ENCODE peak calls at places on chromosomes 2 and 18, in six cellular contexts. W is AG09319, K is A549, V is ovary, O is adipocyte, U is SHP77 treated with DMSO at 0.1 percent for 48 hours. B is an unnamed sample.

GRCh38 chr2:189982777-189983394 is 79.6 kb downstream of the MSTN start:
- DNase-seq in V (no peak), W (no peak), K (peak; percentile 8), U (no peak), O (no peak), B (no peak)

GRCh38 chr18:58915006-58915799 is 50.5 kb downstream of the ZNF532 start:
- DNase-seq in V (no peak), K (peak; percentile 18), U (no peak), W (no peak), O (no peak), B (no peak)

GRCh38 chr2:190529486-190530104 is 4.9 kb downstream of the NEMP2 start:
- DNase-seq in U (no peak), V (no peak), W (no peak), O (no peak), K (no peak), B (no peak)

GRCh38 chr18:75880913-75881504 is 453.5 kb upstream of the SMIM21 start:
- DNase-seq in O (no peak), K (no peak), U (no peak), W (no peak), V (no peak), B (no peak)

GRCh38 chr2:64336171-64336570 is 117.8 kb upstream of the LGALSL start:
- DNase-seq in K (no peak), O (no peak), W (no peak), V (no peak), U (no peak), B (no peak)

GRCh38 chr18:72235422-72235821 is 308.7 kb downstream of the CBLN2 start:
- DNase-seq in O (no peak), W (no peak), U (peak; percentile 37), V (no peak), K (peak; percentile 1), B (no peak)

GRCh38 chr2:198448803-198449202 is 644.4 kb downstream of the PLCL1 start:
- DNase-seq in W (no peak), K (no peak), V (no peak), U (no peak), O (no peak), B (no peak)

GRCh38 chr2:142395294-142395693 is 264.5 kb upstream of the LRP1B start:
- DNase-seq in W (no peak), U (no peak), V (no peak), O (peak; percentile 1), K (no peak), B (no peak)

GRCh38 chr2:177393381-177393780 is 808 bp downstream of the AGPS start:
- DNase-seq in O (peak; percentile 21), V (no peak), W (no peak), U (no peak), K (no peak), B (no peak)

GRCh38 chr2:634670-635395 is 42.4 kb downstream of the TMEM18 start:
- DNase-seq in V (no peak), W (no peak), O (no peak), U (no peak), K (no peak), B (no peak)

GRCh38 chr2:135960598-135961551 is 24.6 kb downstream of the DARS1 start:
- DNase-seq in O (peak; percentile 41), K (no peak), U (no peak), W (no peak), V (no peak), B (no peak)

GRCh38 chr2:230660294-230661060 is 52.2 kb upstream of the CAB39 start:
- DNase-seq in V (no peak), W (no peak), U (no peak), K (no peak), O (peak; percentile 27), B (no peak)

GRCh38 chr2:37180640-37181039 is 7.8 kb downstream of the SULT6B1 start:
- DNase-seq in W (no peak), O (no peak), K (no peak), U (no peak), V (no peak), B (no peak)

GRCh38 chr2:54629914-54630609 is 93.4 kb upstream of the EML6 start:
- DNase-seq in W (no peak), O (no peak), V (no peak), K (peak; percentile 69), U (no peak), B (no peak)

GRCh38 chr2:130391872-130392670 is 36.2 kb downstream of the PTPN18 start:
- DNase-seq in O (peak; percentile 77), W (no peak), U (peak; percentile 59), K (no peak), V (no peak), B (peak; percentile 27)

GRCh38 chr2:232874677-232875223 is 4.7 kb downstream of the SNORC start:
- DNase-seq in K (no peak), W (no peak), V (no peak), U (no peak), O (no peak), B (no peak)

GRCh38 chr18:59783138-59783537 is 85.9 kb upstream of the CCBE1 start:
- DNase-seq in U (peak; percentile 15), O (peak; percentile 79), W (no peak), V (no peak), K (peak; percentile 27), B (no peak)

GRCh38 chr2:121155502-121156056 is 129.4 kb downstream of the TFCP2L1 start:
- DNase-seq in K (no peak), U (no peak), W (no peak), V (no peak), O (no peak), B (no peak)

GRCh38 chr2:82641781-82642180 is 1817.3 kb downstream of the SUCLG1 start:
- DNase-seq in O (no peak), K (no peak), U (no peak), V (no peak), W (no peak), B (no peak)

GRCh38 chr2:234341332-234341985 is 155.4 kb downstream of the ARL4C start:
- DNase-seq in U (no peak), K (no peak), V (no peak), O (peak; percentile 24), W (no peak), B (no peak)

GRCh38 chr2:233919938-233920337 is 2.8 kb downstream of the TRPM8 start:
- DNase-seq in U (no peak), V (no peak), K (no peak), W (no peak), O (peak; percentile 25), B (no peak)

GRCh38 chr2:61969376-61969775 is 63.9 kb downstream of the COMMD1 start:
- DNase-seq in O (no peak), V (no peak), W (no peak), U (no peak), K (no peak), B (no peak)

GRCh38 chr2:136255648-136256461 is 137.9 kb upstream of the CXCR4 start:
- DNase-seq in W (no peak), U (no peak), O (no peak), V (no peak), K (no peak), B (no peak)

GRCh38 chr2:102033028-102033749 is 41.4 kb downstream of the IL1R2 start:
- DNase-seq in U (no peak), W (no peak), V (peak; percentile 61), O (peak; percentile 84), K (no peak), B (peak; percentile 37)

B was measured in uterus.